ENCODE peak calls at places on chromosome 2, in seven cellular contexts. L is suprapubic skin, W is HepG2, F is breast epithelium, M is K562, P is spleen, B is HCT116. V is an unnamed sample.

GRCh38 chr2:10619643-10620042 is 70.1 kb downstream of the NOL10 start:
- DNase-seq in L (no peak), W (no peak), F (no peak), M (no peak), P (no peak), B (no peak), V (no peak)

GRCh38 chr2:223681125-223681524 is 79.0 kb upstream of the SCG2 start:
- DNase-seq in L (no peak), W (no peak), F (no peak), M (no peak), P (no peak), B (no peak), V (no peak)

GRCh38 chr2:202038471-202039277 is 5.0 kb downstream of the FZD7 start:
- DNase-seq in L (no peak), W (no peak), F (no peak), M (peak; percentile 66), P (no peak), B (peak; percentile 29), V (no peak)

GRCh38 chr2:126655500-126656310 is at the start of gene GYPC:
- DNase-seq in L (peak; percentile 94), W (no peak), F (peak; percentile 62), M (peak; percentile 85), P (peak; percentile 93), B (no peak), V (peak; percentile 71)

GRCh38 chr2:129894616-129895015 is 84.8 kb upstream of the RAB6C start:
- DNase-seq in L (no peak), W (no peak), F (no peak), M (no peak), P (no peak), B (no peak), V (peak; percentile 59)

GRCh38 chr2:29821591-29821990 is 99.8 kb downstream of the ALK start:
- DNase-seq in L (no peak), W (no peak), F (no peak), M (no peak), P (no peak), B (no peak), V (no peak)

GRCh38 chr2:45879406-45879805 is 227.9 kb downstream of the PRKCE start:
- DNase-seq in L (no peak), W (no peak), F (no peak), M (no peak), P (no peak), B (no peak), V (no peak)

GRCh38 chr2:44155577-44156446 is 12.9 kb upstream of the PPM1B start:
- DNase-seq in L (no peak), W (no peak), F (no peak), M (peak; percentile 44), P (no peak), B (no peak), V (no peak)

GRCh38 chr2:149732730-149733290 is 145.2 kb upstream of the MMADHC start:
- DNase-seq in L (no peak), W (no peak), F (no peak), M (no peak), P (no peak), B (no peak), V (no peak)

GRCh38 chr2:177649568-177650271 is 257.1 kb downstream of the AGPS start:
- DNase-seq in L (no peak), W (no peak), F (no peak), M (no peak), P (no peak), B (no peak), V (no peak)

GRCh38 chr2:54558188-54558975 is 102.3 kb downstream of the SPTBN1 start:
- DNase-seq in L (peak; percentile 73), W (peak; percentile 78), F (peak; percentile 65), M (peak; percentile 89), P (peak; percentile 93), B (peak; percentile 56), V (peak; percentile 92)

GRCh38 chr2:233037078-233037477 is 4.6 kb downstream of the NEU2 start:
- DNase-seq in L (no peak), W (no peak), F (no peak), M (no peak), P (no peak), B (no peak), V (no peak)

GRCh38 chr2:151762694-151763093 is 28.4 kb upstream of the NEB start:
- DNase-seq in L (no peak), W (no peak), F (no peak), M (no peak), P (no peak), B (no peak), V (no peak)

GRCh38 chr2:229044581-229044980 is 226.5 kb downstream of the PID1 start:
- DNase-seq in L (no peak), W (no peak), F (no peak), M (no peak), P (no peak), B (no peak), V (no peak)

GRCh38 chr2:33426666-33427231 is 49.7 kb upstream of the RASGRP3 start:
- DNase-seq in L (no peak), W (peak; percentile 23), F (no peak), M (peak; percentile 52), P (no peak), B (no peak), V (peak; percentile 80)

GRCh38 chr2:98148968-98149697 is 62.2 kb downstream of the VWA3B start:
- DNase-seq in L (peak; percentile 10), W (peak; percentile 71), F (no peak), M (peak; percentile 37), P (no peak), B (peak; percentile 24), V (no peak)

GRCh38 chr2:227939271-227940027 is 68.0 kb downstream of the DAW1 start:
- DNase-seq in L (no peak), W (peak; percentile 60), F (no peak), M (peak; percentile 10), P (no peak), B (peak; percentile 60), V (no peak)

DNA sequence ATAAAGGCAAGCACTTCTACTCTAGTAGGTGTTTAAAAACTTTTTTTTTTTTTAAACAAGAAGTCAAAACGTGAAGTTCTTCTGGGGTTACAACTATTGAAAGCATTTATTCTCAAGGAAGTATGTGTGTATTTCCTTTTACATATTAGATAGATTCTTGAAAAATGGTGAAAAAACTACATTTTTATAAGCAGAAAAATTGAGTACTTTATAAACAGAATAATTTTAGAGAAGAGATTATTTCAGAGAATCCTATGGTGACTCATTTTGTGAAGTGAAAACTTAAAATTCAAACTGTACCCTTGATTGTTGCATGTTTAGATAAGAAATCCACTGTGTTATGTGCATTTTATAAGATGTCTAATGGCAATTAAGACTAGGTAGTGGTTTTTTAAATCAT is 2.9 kb downstream of the EML4 start:
- DNase-seq in L (no peak), W (no peak), F (no peak), M (no peak), P (no peak), B (no peak), V (no peak)
- H3K4me1 ChIP-seq in L (peaks cover 36% of the 10 kb centered on the region), W (peaks cover 56% of the 10 kb centered on the region), F (no peaks in the 10 kb centered on the region), M (peaks cover 22% of the 10 kb centered on the region), P (peaks cover 77% of the 10 kb centered on the region), B (peaks cover 27% of the 10 kb centered on the region), V (peaks cover 13% of the 10 kb centered on the region)

DNA sequence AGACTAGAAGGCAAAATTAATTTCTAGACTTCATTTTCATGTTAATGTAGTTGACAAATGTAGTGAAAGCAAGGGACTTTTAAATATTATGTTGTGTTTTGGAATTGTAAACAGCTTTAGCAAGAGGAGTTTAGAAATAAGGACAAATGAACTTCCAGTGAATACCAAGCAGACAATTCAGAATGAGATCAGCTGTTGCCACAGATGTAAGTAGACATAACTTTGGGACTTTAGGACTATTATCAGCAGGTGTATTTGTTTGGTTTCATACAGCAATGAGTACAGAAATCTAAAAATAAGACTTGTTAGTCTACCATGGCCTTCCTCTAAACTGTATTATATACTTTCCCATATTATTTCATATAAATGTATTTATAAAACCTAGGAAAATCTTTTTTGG is 34.2 kb upstream of the CCNT2 start:
- DNase-seq in L (no peak), W (no peak), F (no peak), M (no peak), P (no peak), B (no peak), V (no peak)
- TF ChIP-seq POLR2AphosphoS5 in L (no peak), W (no peak), F (no peak), M (no peak), P (no peak), B (no peak), V (no peak)

DNA sequence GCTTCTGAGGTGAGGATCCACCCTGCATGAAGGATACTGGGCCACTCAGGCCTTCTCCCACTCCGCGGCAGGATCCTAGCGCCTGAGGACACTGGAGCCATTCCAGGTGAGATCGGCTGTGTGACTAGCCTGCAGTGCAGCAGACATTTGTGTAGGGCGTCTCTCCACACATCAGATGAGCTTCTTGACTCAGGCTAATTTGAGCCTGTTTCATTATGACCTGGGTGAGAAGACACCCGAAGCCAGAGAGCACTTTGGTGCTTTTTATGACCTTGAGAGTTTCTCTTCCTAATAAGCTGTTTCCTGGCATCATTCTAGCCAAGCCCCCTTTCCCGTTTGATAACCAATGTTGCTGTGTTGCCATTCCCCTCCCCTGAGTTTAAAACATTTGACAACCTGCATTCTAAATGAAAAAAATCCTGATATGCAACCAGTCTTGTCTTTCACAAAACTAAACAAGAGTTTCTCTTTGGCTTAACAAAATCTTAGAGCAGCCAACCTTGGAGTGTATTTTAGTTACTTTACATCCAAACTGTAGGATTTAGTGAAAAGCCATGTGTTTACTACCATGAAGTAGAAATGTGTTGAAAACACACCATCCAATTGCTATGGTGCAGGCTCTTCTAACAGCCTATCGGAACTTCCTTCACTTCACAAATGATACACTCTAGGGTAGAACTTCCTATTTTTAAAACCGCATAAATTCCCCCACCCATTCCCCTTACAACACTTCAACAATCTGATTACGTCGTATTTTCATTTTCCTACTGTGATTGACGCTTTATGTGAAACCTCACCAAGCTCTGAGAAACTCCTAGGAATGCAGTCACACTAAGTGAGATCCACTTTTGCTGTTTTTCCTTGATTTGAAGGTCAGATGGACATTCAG is 74.6 kb upstream of the MAP4K4 start:
- DNase-seq in L (no peak), W (no peak), F (no peak), M (no peak), P (no peak), B (no peak), V (no peak)
- TF ChIP-seq POLR2A in L (no peak), W (no peak), F (no peak), M (no peak), P (no peak), B (no peak), V (no peak)

GRCh38 chr2:37652199-37652640 is 19.2 kb downstream of the CDC42EP3 start:
- DNase-seq in L (no peak), W (no peak), F (no peak), M (no peak), P (no peak), B (peak; percentile 69), V (no peak)
- H3K4me1 ChIP-seq in L (peaks cover 47% of the 10 kb centered on the region), W (no peaks in the 10 kb centered on the region), F (no peaks in the 10 kb centered on the region), M (peaks cover 14% of the 10 kb centered on the region), P (peaks cover 100% of the 10 kb centered on the region), B (peaks cover 54% of the 10 kb centered on the region), V (peaks cover 98% of the 10 kb centered on the region)

DNA sequence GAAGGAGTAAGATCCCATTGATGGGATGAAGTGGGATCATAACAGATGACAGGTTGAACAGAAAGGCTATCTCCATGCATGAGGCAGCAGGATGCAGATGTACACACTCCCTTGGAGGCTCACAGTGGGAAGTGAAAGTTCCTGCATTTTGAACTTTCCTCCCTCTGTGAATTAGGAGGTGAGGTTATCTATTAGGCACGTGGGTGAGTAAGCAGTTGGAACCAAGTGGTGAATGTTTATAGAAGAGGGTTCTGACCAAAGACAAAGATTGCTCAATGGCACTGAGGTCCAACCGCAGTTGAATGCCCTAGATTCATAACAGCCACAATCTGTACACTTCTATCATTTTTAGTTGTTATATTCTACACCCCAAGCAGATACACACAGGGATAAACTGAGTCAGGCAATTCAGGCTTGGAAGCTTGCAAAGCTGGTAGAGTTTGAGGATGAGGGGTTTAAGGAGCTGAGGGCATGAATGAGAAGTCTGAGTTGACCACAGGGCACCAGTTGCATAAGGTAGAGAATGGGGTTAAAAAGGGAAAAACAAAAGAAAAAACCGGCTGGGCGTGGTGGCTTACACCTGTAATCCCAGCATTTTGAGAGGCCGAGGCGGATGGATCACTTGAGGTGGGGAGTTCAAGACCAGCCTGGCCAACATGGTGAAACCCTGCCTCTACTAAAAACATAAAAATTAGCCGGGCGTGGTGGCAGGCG is 7.1 kb upstream of the KCMF1 start:
- DNase-seq in L (no peak), W (peak; percentile 99), F (no peak), M (no peak), P (no peak), B (no peak), V (no peak)
- TF ChIP-seq POLR2AphosphoS5 in L (no peak), W (peak; percentile 60), F (no peak), M (no peak), P (no peak), B (peak; percentile 50), V (no peak)